ENCODE peak calls at places on chromosomes 4 and X, in five cellular contexts. U is progenitor cell of endocrine pancreas; E is stimulated activated CD8-positive, alpha-beta memory T cell treated with anti-CD3 and anti-CD28 coated beads, Interleukin-12 subunit alpha, Interleukin-12 subunit beta, amount 100 ng/mL, for 4 hours; S is kidney epithelial cell; I is activated naive CD4-positive, alpha-beta T cell treated with anti-CD3 and anti-CD28 coated beads, Interleukin-2, amount 10 ng/mL, durations not matched to agents 7 days and 5 days. O is an unnamed sample.

GRCh38 chr4:72569719-72570235 is 756 bp upstream of the ADAMTS3 start:
- DNase-seq in U (no peak), E (no peak), S (no peak), I (no peak), O (no peak)

GRCh38 chrX:110466790-110467189 is 108.1 kb downstream of the RTL9 start:
- DNase-seq in U (no peak), E (no peak), S (no peak), I (no peak), O (no peak)

GRCh38 chr4:3531306-3531886 is 826 bp downstream of the LRPAP1 start:
- DNase-seq in U (no peak), E (no peak), S (no peak), I (no peak), O (no peak)

GRCh38 chr4:75698162-75698962 is 25.2 kb upstream of the G3BP2 start:
- DNase-seq in U (no peak), E (no peak), S (no peak), I (no peak), O (no peak)

GRCh38 chrX:84168574-84168973 is 19.4 kb downstream of the RPS6KA6 start:
- DNase-seq in U (no peak), E (no peak), S (no peak), I (no peak), O (no peak)

GRCh38 chr4:135325264-135325663 is 1123.7 kb upstream of the PABPC4L start:
- DNase-seq in U (no peak), E (no peak), S (no peak), I (no peak), O (no peak)

GRCh38 chr4:47641755-47642154 is 156.7 kb downstream of the ATP10D start:
- DNase-seq in U (no peak), E (no peak), S (no peak), I (no peak), O (no peak)

GRCh38 chr4:6245246-6246169 is 24.1 kb upstream of the WFS1 start:
- DNase-seq in U (no peak), E (no peak), S (no peak), I (no peak), O (no peak)

GRCh38 chr4:6250984-6251295 is 18.7 kb upstream of the WFS1 start:
- DNase-seq in U (no peak), E (no peak), S (no peak), I (no peak), O (no peak)

GRCh38 chr4:41098649-41099048 is 115.7 kb downstream of the APBB2 start:
- DNase-seq in U (no peak), E (no peak), S (no peak), I (no peak), O (no peak)

GRCh38 chrX:109732319-109732779 is 708 bp downstream of the ACSL4 start:
- DNase-seq in U (no peak), E (peak; percentile 4), S (no peak), I (peak; percentile 38), O (no peak)

GRCh38 chr4:176193126-176193525 is 2.3 kb downstream of the SPATA4 start:
- DNase-seq in U (no peak), E (no peak), S (no peak), I (no peak), O (no peak)

O was measured in HuH-7.5.